ENCODE peak calls at places on chromosomes 11 and 22, in nine cellular contexts. X is BE2C, U is heart left ventricle, J is BJ, Z is Peyer's patch, N is upper lobe of right lung, Q is body of pancreas, H is astrocyte, I is fibroblast of lung. S is an unnamed sample. For H3K27me3, the result is how much of the 10 kb centered on the place peaks cover.

GRCh38 chr11:86497310-86497709 is 122.6 kb downstream of the CCDC81 start:
- DNase-seq in X (no peak), U (no peak), J (no peak), Z (no peak), N (no peak), Q (no peak), H (peak), I (peak), S (no peak)

GRCh38 chr11:130609121-130610035 is 160.9 kb downstream of the ADAMTS15 start:
- DNase-seq in X (no peak), U (peak), J (no peak), Z (peak), N (peak), Q (peak), H (no peak), I (no peak), S (no peak)

GRCh38 chr11:11996321-11997174 is 11.9 kb downstream of the DKK3 start:
- DNase-seq in X (no peak), U (no peak), J (no peak), Z (no peak), N (no peak), Q (no peak), H (no peak), I (no peak), S (no peak)

GRCh38 chr11:117644403-117645155 is 152.4 kb downstream of the DSCAML1 start:
- DNase-seq in X (no peak), U (no peak), J (no peak), Z (no peak), N (no peak), Q (no peak), H (no peak), I (no peak), S (no peak)

GRCh38 chr22:37163618-37164534 is 14.2 kb upstream of the IL2RB start:
- DNase-seq in X (no peak), U (no peak), J (no peak), Z (peak), N (no peak), Q (no peak), H (no peak), I (no peak), S (no peak)

GRCh38 chr11:20530942-20531703 is 68.3 kb upstream of the SLC6A5 start:
- DNase-seq in X (no peak), U (no peak), J (no peak), Z (no peak), N (no peak), Q (no peak), H (no peak), I (no peak), S (no peak)

GRCh38 chr11:66020618-66021357 is 5.5 kb downstream of the CATSPER1 start:
- DNase-seq in X (peak), U (no peak), J (no peak), Z (no peak), N (peak), Q (no peak), H (peak), I (peak), S (no peak)

GRCh38 chr11:78100276-78101040 is 20.8 kb upstream of the NDUFC2 start:
- DNase-seq in X (no peak), U (no peak), J (no peak), Z (no peak), N (no peak), Q (no peak), H (no peak), I (no peak), S (no peak)

GRCh38 chr22:33335611-33336279 is 277.6 kb upstream of the SYN3 start:
- DNase-seq in X (no peak), U (no peak), J (no peak), Z (no peak), N (no peak), Q (no peak), H (no peak), I (no peak), S (no peak)

GRCh38 chr11:95917188-95918036 is 6.5 kb downstream of the MTMR2 start:
- DNase-seq in X (no peak), U (no peak), J (no peak), Z (no peak), N (no peak), Q (no peak), H (peak), I (peak), S (no peak)

GRCh38 chr11:58406774-58407173 is at the start of gene OR5B3:
- DNase-seq in X (no peak), U (no peak), J (no peak), Z (no peak), N (no peak), Q (no peak), H (no peak), I (no peak), S (no peak)

GRCh38 chr11:59145534-59145933 is 2.9 kb downstream of the FAM111A start:
- DNase-seq in X (no peak), U (no peak), J (no peak), Z (no peak), N (no peak), Q (no peak), H (no peak), I (no peak), S (no peak)

GRCh38 chr11:95922536-95923440 is 1.1 kb downstream of the MTMR2 start:
- DNase-seq in X (no peak), U (no peak), J (no peak), Z (no peak), N (no peak), Q (no peak), H (no peak), I (no peak), S (no peak)

DNA sequence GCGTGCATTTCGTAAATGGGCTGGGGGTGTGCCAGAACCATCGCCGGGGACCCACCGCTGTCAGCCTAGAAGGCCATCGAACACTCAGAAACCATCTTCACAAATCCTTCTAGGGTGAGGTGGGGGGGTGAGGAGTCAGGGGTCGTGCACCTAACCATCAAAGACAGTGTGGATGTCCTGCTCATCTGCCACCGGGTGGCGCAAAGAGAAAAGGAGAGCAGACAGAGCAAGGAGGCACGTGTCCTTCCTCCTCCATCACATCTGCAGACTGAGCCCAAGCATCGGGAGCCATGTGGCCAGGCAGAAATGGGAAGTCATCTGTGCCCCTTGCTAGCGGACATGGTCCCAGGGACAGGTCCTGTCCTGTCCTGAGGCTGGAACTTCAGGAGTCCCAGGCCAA is 61.9 kb upstream of the NUP50 start:
- DNase-seq in X (peak), U (peak), J (no peak), Z (peak), N (no peak), Q (no peak), H (peak), I (peak), S (no peak)
- TF ChIP-seq CTCF in X (peak), U (peak), J (peak), Z (peak), N (peak), Q (peak), H (peak), I (peak), S (peak)

GRCh38 chr11:116033931-116034553 is 529.8 kb upstream of the CADM1 start:
- DNase-seq in X (no peak), U (no peak), J (no peak), Z (no peak), N (peak), Q (no peak), H (no peak), I (no peak), S (no peak)
- H3K27me3 ChIP-seq in X (under half), U (under half), J (under half), Z (under half), N (under half), Q (under half), H (under half), I (under half), S (under half)

GRCh38 chr11:2376751-2377451 is at the start of gene CD81:
- DNase-seq in X (peak), U (peak), J (no peak), Z (peak), N (peak), Q (peak), H (no peak), I (no peak), S (no peak)
- TF ChIP-seq CTCF in X (no peak), U (no peak), J (no peak), Z (no peak), N (no peak), Q (no peak), H (no peak), I (no peak), S (no peak)

GRCh38 chr11:112928136-112928535 is 33.1 kb upstream of the NCAM1 start:
- DNase-seq in X (no peak), U (no peak), J (no peak), Z (no peak), N (no peak), Q (no peak), H (peak), I (peak), S (no peak)
- H3K27me3 ChIP-seq in X (under half), U (under half), J (under half), Z (under half), N (under half), Q (under half), H (under half), I (under half), S (under half)

GRCh38 chr11:84990141-84990540 is 637.0 kb downstream of the DLG2 start:
- DNase-seq in X (no peak), U (no peak), J (no peak), Z (no peak), N (no peak), Q (no peak), H (no peak), I (no peak), S (no peak)

DNA sequence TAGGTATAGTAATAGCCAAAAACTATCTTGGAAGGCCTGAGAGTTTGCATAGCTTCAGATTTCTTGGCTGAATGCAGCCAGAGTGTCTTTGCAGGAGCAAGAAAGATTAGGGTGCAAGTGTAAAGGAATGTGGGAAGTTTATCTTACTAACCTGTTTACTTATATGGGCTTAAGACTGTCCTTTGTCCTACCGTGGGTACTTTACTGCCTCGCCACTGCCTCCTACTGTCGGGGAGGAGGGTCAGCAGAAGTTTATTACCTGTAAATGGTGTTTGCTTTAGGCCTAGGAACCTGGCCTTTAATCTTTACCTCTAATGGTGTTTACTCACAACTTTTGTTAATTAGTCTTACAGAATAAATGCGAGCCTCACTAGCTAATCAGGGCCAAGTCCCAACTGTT is 633.8 kb downstream of the DLG2 start:
- DNase-seq in X (no peak), U (no peak), J (no peak), Z (no peak), N (no peak), Q (no peak), H (no peak), I (peak), S (no peak)
- TF ChIP-seq CTCF in X (peak), U (no peak), J (peak), Z (no peak), N (no peak), Q (no peak), H (peak), I (no peak), S (peak)

GRCh38 chr11:44305149-44305642 is 4.7 kb downstream of the ALX4 start:
- DNase-seq in X (no peak), U (no peak), J (no peak), Z (no peak), N (no peak), Q (no peak), H (no peak), I (no peak), S (no peak)

GRCh38 chr11:44307340-44308099 is 2.4 kb downstream of the ALX4 start:
- DNase-seq in X (no peak), U (no peak), J (no peak), Z (no peak), N (no peak), Q (no peak), H (no peak), I (no peak), S (no peak)

GRCh38 chr11:44308256-44308922 is 1.6 kb downstream of the ALX4 start:
- DNase-seq in X (no peak), U (no peak), J (no peak), Z (no peak), N (no peak), Q (no peak), H (no peak), I (no peak), S (no peak)

GRCh38 chr11:44305643-44306468 is 4.1 kb downstream of the ALX4 start:
- DNase-seq in X (no peak), U (no peak), J (no peak), Z (peak), N (peak), Q (peak), H (no peak), I (peak), S (no peak)

DNA sequence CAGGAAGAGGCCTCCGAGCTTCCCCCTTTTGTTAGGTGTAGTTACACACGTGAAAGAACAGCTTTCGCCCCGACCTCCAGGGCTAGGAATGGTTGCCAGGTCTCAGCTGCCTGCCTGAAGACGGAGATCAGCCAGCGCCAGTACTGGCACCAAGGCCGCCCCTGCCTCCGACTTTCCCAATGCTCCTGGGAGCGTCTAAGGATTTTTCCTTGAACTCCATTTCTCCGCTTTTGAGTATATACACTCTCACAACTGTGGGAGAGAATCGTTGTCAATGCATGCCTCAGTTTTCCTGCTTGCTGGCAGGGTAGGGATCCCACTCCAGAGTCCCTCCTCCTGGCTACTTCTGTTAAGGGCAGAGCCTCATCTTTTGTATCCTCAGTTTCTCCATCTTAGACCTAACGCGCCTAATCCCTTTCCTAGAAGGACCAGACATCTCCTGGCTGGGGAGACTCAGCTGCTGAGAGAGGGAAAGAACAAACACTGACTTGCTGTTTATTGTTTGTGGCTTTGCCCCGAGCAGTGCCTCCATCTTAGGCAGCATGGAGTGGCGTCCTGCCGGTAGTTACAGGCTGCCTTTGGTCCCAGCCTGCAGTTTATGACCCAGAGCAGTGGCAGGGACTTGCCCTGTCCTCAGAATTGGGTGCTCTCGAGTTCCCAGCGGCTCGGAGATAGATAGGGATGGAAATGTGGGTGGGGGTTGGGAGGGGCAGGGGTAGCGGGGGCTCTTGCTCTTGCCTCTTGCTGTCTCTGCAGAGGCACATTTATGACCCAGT is 3.3 kb downstream of the ALX4 start:
- DNase-seq in X (no peak), U (no peak), J (no peak), Z (no peak), N (no peak), Q (no peak), H (no peak), I (no peak), S (no peak)
- H3K27me3 ChIP-seq in X (half or more), U (half or more), J (under half), Z (half or more), N (half or more), Q (under half), H (half or more), I (half or more), S (half or more)

DNA sequence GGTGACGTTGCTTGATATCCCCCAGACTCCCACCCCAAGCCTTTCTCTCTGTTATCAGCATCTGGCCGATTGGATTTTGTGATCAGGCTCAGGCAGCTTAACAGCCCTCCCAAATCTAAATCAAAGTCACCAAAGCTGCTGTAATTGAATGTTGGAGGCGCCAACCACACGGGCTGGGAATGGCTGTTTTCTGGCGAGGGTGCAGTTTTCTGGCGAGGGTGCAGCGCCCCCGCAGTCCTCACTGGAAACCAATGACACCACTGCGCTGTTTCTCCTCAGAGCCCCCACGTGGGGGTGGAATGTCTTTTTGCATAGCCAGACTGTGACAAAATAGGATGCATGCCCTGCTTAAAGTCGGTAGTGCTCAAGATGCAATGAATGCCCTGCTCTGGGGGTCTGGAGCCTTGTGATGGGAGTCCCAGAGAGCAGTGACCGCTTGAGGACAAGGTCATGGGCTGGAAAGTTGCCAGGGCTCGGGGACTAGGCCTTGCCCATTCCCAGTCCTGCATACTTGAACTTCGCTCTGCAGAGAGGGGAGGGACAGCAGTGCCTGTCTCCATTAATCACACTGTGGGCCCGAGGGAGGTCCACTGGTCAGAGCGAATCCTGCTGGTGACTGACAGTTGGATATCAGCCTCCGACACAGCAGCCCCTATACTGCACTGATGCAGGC is 105.3 kb downstream of the MORC2 start:
- DNase-seq in X (no peak), U (no peak), J (no peak), Z (peak), N (peak), Q (no peak), H (peak), I (peak), S (no peak)
- TF ChIP-seq CTCF in X (peak), U (no peak), J (no peak), Z (no peak), N (no peak), Q (no peak), H (no peak), I (no peak), S (no peak)

GRCh38 chr11:19347911-19348310 is 107.2 kb upstream of the E2F8 start:
- DNase-seq in X (no peak), U (no peak), J (no peak), Z (no peak), N (no peak), Q (no peak), H (no peak), I (no peak), S (no peak)

GRCh38 chr11:19350093-19350665 is 109.4 kb upstream of the E2F8 start:
- DNase-seq in X (no peak), U (no peak), J (no peak), Z (no peak), N (no peak), Q (no peak), H (no peak), I (no peak), S (no peak)

GRCh38 chr11:19351426-19351825 is 110.7 kb upstream of the E2F8 start:
- DNase-seq in X (no peak), U (no peak), J (no peak), Z (no peak), N (no peak), Q (no peak), H (no peak), I (no peak), S (no peak)

GRCh38 chr11:19352072-19352735 is 111.5 kb upstream of the E2F8 start:
- DNase-seq in X (no peak), U (no peak), J (no peak), Z (no peak), N (no peak), Q (no peak), H (no peak), I (no peak), S (no peak)

DNA sequence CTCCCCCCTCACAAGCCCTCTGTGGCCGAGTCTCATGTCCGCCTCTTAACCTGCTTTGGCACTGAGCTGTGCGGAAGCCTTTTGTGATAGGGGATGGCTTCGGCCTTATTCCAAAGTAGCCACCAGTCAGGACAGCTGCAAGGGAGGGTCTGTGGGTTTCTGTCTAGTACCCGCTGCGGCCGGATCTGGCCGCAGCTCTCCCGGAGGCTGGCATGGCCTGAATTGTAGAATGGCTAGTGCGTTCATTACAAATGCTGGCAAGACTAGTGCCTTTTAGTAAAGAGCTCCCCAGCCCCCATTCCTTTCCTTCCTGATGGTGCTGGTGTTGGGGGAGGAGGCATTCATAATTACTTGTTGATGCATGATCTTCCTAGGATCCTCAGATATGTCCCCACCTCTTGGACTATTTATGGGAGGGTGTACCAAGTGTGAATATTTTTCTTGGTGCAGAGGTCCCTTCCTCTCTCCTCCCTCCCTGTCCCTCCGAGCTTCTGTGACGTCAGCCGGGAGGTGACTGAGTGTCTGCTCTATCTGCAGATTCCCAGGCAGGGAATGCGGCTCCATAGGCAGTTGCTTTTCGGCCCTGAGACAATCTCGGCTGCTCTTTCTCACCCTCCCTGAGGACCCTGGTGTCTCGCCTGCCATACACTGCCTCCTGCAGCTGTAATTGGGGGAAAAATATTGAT is 108.7 kb upstream of the E2F8 start:
- DNase-seq in X (no peak), U (no peak), J (no peak), Z (no peak), N (no peak), Q (no peak), H (no peak), I (no peak), S (no peak)
- H3K27me3 ChIP-seq in X (under half), U (under half), J (under half), Z (under half), N (under half), Q (under half), H (half or more), I (under half), S (half or more)